ENCODE peak calls at places on chromosomes 13 and 19, in seven cellular contexts. J, M, S, W, N, B and Y are unnamed samples.

GRCh38 chr13:41015920-41016319 is 3.2 kb downstream of the ELF1 start:
- DNase-seq in J (no peak), M (no peak), S (no peak), W (no peak), N (no peak), B (no peak), Y (no peak)

GRCh38 chr19:39398297-39398864 is 7.2 kb downstream of the MED29 start:
- DNase-seq in J (no peak), M (no peak), S (peak; percentile 48), W (peak; percentile 94), N (peak; percentile 73), B (no peak), Y (peak; percentile 59)

GRCh38 chr13:106599875-106600797 is 32.2 kb upstream of the ARGLU1 start:
- DNase-seq in J (no peak), M (no peak), S (peak; percentile 39), W (no peak), N (peak; percentile 84), B (no peak), Y (no peak)

GRCh38 chr19:51433092-51433491 is 15.7 kb upstream of the SIGLEC10 start:
- DNase-seq in J (no peak), M (no peak), S (no peak), W (no peak), N (no peak), B (no peak), Y (no peak)

GRCh38 chr13:26909515-26909914 is 148.9 kb upstream of the GPR12 start:
- DNase-seq in J (no peak), M (no peak), S (no peak), W (no peak), N (no peak), B (no peak), Y (no peak)

GRCh38 chr19:12665281-12665573 is 1.3 kb downstream of the MAN2B1 start:
- DNase-seq in J (no peak), M (no peak), S (no peak), W (no peak), N (no peak), B (no peak), Y (no peak)

GRCh38 chr19:19338082-19338481 is 17.5 kb downstream of the MAU2 start:
- DNase-seq in J (no peak), M (no peak), S (no peak), W (no peak), N (no peak), B (no peak), Y (no peak)

GRCh38 chr13:107211073-107211472 is 643.1 kb upstream of the ARGLU1 start:
- DNase-seq in J (peak; percentile 79), M (peak; percentile 79), S (peak; percentile 70), W (peak; percentile 42), N (peak; percentile 93), B (peak; percentile 76), Y (no peak)

GRCh38 chr13:101649490-101650126 is 197.1 kb downstream of the ITGBL1 start:
- DNase-seq in J (no peak), M (no peak), S (no peak), W (no peak), N (peak; percentile 79), B (no peak), Y (no peak)

GRCh38 chr13:102035969-102036368 is 365.9 kb downstream of the FGF14 start:
- DNase-seq in J (no peak), M (no peak), S (no peak), W (no peak), N (no peak), B (no peak), Y (no peak)

GRCh38 chr19:19366691-19367396 is 38.6 kb upstream of the GATAD2A start:
- DNase-seq in J (peak; percentile 48), M (peak; percentile 73), S (no peak), W (no peak), N (peak; percentile 63), B (no peak), Y (peak; percentile 58)

GRCh38 chr13:51912091-51912490 is 50.3 kb downstream of the CCDC70 start:
- DNase-seq in J (no peak), M (no peak), S (no peak), W (no peak), N (no peak), B (no peak), Y (no peak)
- TF ChIP-seq CTCF in J (no peak), M (no peak), S (no peak), W (no peak), N (no peak), B (no peak), Y (no peak)

DNA sequence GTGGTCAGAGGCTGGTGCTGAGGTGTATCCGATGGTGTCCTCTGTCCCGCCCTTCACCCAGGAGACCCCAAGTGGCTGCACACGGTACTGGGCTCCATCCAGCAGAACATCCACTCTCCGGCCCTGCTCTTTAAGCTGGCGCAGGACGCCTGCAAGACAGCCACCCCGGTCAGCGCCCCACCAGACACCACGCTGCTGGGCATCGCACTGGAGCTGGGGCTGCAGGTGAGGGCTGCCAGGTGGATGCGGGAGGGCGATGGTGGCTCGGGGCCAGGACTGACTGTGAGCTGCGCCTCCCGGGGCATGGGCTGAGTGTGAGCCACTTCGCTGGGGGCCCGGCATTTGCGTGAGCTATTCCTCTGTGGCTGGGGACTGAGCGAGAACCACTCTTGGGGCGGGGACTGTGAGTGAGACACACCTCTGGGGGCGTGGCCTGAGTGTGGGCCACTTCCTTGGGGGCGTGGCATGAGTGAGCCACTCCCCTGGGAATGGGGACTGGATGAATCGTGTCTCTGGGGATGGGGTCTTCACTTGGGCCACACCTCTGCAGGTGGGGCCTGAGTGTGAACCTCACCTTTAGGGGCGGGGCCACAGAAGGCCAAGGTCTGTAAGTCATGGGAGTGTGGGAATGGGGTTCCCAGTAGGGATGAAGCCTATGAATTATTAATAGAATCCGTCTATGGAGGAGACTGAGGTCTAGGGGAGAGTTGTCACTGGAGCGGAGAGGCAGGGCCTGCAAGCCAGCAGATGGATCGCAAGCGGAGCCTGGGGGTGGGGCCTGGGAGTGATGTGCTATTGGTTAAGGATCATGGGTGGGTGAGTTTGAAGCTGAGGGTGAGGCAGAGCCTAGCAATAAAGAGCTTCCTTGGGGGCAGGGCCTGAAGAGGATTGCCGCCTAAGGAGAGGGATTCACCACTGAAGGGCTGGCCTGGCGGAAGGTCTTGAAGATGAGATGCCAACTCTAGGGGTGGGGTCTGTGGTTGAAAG is 30.5 kb downstream of the ZSWIM4 start:
- DNase-seq in J (no peak), M (no peak), S (no peak), W (no peak), N (no peak), B (no peak), Y (no peak)
- TF ChIP-seq CTCF in J (no peak), M (no peak), S (no peak), W (no peak), N (peak; percentile 42), B (no peak), Y (no peak)

DNA sequence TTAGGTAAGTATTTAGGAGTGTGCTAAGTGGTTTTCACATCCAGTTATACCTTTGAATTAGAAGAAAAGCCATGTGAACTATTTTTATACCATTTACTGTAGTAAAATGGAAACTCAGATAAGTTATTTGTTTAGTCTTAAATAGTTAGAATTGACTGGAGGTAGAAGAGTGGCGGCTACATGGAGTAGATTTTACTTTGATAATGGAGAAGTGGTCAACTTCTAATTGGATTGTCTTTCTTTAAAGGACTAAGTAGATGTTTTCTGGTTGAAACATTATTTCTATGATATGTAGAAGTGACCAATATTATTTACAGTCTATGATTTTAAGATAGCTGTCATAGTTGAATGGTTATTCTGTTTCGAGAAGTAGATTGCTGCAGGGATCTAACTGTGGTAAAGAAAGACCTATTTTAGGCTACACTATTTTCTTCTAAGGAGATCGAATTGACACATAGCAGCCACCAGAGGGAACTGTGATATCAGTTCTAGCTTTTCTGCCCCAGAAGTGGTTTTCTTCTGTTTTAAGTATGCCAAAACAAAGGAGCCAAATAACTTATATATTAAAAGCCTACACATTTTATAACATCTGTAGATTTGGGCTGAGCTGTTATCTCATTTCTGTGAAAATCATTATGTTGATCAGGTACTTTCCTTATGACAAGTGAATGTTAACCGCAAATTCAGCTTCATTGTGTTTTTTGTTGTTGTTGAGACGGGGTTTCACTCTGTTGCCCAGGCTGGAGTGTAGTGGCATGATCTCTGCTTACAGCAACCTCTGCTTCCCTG is 26.1 kb downstream of the ZMYM2 start:
- DNase-seq in J (no peak), M (no peak), S (no peak), W (peak; percentile 2), N (peak; percentile 37), B (no peak), Y (no peak)
- TF ChIP-seq CTCF in J (peak; percentile 71), M (peak; percentile 28), S (no peak), W (peak; percentile 59), N (peak; percentile 65), B (no peak), Y (peak; percentile 19)

GRCh38 chr13:51768976-51769375 is 35.0 kb downstream of the DHRS12 start:
- DNase-seq in J (no peak), M (no peak), S (no peak), W (no peak), N (no peak), B (no peak), Y (no peak)

GRCh38 chr13:51769455-51770127 is 34.4 kb downstream of the DHRS12 start:
- DNase-seq in J (no peak), M (no peak), S (no peak), W (no peak), N (no peak), B (no peak), Y (no peak)

GRCh38 chr13:51768378-51768921 is 35.5 kb downstream of the DHRS12 start:
- DNase-seq in J (no peak), M (no peak), S (no peak), W (no peak), N (no peak), B (no peak), Y (no peak)

GRCh38 chr13:51765142-51765515 is 38.8 kb downstream of the DHRS12 start:
- DNase-seq in J (no peak), M (no peak), S (no peak), W (no peak), N (no peak), B (no peak), Y (no peak)

DNA sequence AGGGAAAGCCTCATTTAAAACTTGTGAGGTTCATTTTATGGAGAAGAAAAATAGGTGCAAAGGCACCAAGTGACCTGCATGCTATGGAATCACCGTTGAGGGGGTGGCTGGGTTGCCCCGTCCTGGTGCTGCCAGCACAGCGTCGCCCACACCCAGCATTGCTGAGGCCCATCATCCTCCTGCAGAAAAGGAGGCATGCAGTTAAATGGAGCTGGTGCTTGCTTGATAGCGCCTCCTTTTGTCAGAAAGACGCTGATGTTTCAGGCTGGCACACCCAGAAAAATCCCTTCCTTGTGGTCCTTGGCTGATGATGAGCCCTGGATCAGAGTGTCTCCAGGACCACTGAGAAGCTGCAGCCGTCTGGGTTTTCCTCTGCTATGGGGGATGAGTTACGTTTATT is 36.9 kb downstream of the DHRS12 start:
- DNase-seq in J (no peak), M (no peak), S (no peak), W (no peak), N (no peak), B (no peak), Y (no peak)
- TF ChIP-seq CTCF in J (no peak), M (no peak), S (no peak), W (peak; percentile 40), N (peak; percentile 35), B (no peak), Y (no peak)

GRCh38 chr19:15471639-15472101 is 7.3 kb upstream of the RASAL3 start:
- DNase-seq in J (no peak), M (no peak), S (no peak), W (no peak), N (no peak), B (no peak), Y (peak; percentile 9)
- TF ChIP-seq CTCF in J (no peak), M (no peak), S (no peak), W (no peak), N (no peak), B (no peak), Y (no peak)

GRCh38 chr19:3363841-3364500 is 2.4 kb upstream of the NFIC start:
- DNase-seq in J (no peak), M (no peak), S (peak; percentile 47), W (no peak), N (no peak), B (no peak), Y (no peak)
- TF ChIP-seq CTCF in J (no peak), M (no peak), S (no peak), W (no peak), N (no peak), B (no peak), Y (no peak)